ENCODE peak calls at places on chromosome 7, in six cellular contexts. Y is mesendoderm, T is Karpas-422, X is IMR-90, M is H1, A is fibroblast of lung. K is an unnamed sample.

GRCh38 chr7:118755067-118755625 is 530.6 kb downstream of the ANKRD7 start:
- DNase-seq in A (no peak), Y (no peak), M (no peak), X (no peak), T (no peak), K (peak)

GRCh38 chr7:6252310-6252709 is 20.1 kb downstream of the CYTH3 start:
- DNase-seq in A (no peak), M (no peak), Y (no peak), X (peak), T (no peak), K (no peak)

GRCh38 chr7:73904219-73905136 is 43.5 kb downstream of the TMEM270 start:
- DNase-seq in X (no peak), M (no peak), Y (no peak), A (peak), T (no peak), K (no peak)

GRCh38 chr7:36010656-36011587 is 142.1 kb upstream of the EEPD1 start:
- DNase-seq in A (no peak), T (no peak), X (no peak), M (no peak), Y (no peak), K (no peak)

GRCh38 chr7:53245721-53246120 is 210.3 kb downstream of the POM121L12 start:
- DNase-seq in T (no peak), A (no peak), Y (no peak), X (no peak), M (no peak), K (no peak)

GRCh38 chr7:47415289-47416212 is 166.4 kb downstream of the TNS3 start:
- DNase-seq in X (no peak), A (no peak), M (no peak), T (no peak), Y (no peak), K (no peak)

GRCh38 chr7:93115796-93116195 is 2.0 kb downstream of the SAMD9 start:
- DNase-seq in A (peak), X (peak), M (no peak), Y (no peak), T (no peak), K (peak)

GRCh38 chr7:157274991-157275427 is 61.8 kb upstream of the DNAJB6 start:
- DNase-seq in X (peak), T (no peak), A (no peak), Y (no peak), M (no peak), K (no peak)

GRCh38 chr7:80815733-80816132 is 103.1 kb downstream of the SEMA3C start:
- DNase-seq in X (peak), T (no peak), A (peak), M (no peak), Y (no peak), K (no peak)

DNA sequence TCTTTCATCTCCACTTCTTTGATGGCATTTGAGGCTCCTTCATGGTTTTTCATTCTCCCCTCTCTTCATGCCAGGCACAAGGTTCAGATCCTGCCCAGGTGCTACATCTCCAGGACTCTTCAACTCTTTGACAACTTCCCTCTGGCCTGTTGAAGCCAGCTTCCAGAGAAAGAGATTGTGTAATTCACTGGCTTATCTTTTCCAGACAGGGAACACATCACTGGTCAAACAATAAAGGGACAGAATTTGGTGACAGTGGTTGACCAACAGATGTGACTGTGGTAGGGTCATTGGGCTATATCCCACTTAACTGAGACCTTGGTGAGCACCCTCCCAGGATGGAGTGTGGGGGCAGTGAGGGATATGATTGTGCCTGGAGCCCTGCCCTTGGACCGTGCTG is 111.4 kb upstream of the AGK start:
- DNase-seq in A (no peak), T (no peak), M (no peak), X (no peak), Y (no peak), K (no peak)
- H3K4me3 ChIP-seq in A (no peak), T (no peak), M (no peak), X (no peak), Y (no peak), K (no peak)

GRCh38 chr7:4885317-4885807 is 1.8 kb upstream of the RADIL start:
- DNase-seq in T (no peak), M (no peak), X (no peak), Y (no peak), A (no peak), K (no peak)

GRCh38 chr7:4882169-4882741 is 1.3 kb downstream of the RADIL start:
- DNase-seq in M (peak), Y (peak), T (no peak), A (peak), X (peak), K (no peak)

GRCh38 chr7:4880218-4880617 is 3.3 kb downstream of the RADIL start:
- DNase-seq in Y (no peak), X (no peak), T (no peak), M (no peak), A (no peak), K (no peak)

GRCh38 chr7:4883352-4884144 is at the start of gene RADIL:
- DNase-seq in A (peak), Y (peak), M (peak), T (no peak), X (peak), K (peak)

DNA sequence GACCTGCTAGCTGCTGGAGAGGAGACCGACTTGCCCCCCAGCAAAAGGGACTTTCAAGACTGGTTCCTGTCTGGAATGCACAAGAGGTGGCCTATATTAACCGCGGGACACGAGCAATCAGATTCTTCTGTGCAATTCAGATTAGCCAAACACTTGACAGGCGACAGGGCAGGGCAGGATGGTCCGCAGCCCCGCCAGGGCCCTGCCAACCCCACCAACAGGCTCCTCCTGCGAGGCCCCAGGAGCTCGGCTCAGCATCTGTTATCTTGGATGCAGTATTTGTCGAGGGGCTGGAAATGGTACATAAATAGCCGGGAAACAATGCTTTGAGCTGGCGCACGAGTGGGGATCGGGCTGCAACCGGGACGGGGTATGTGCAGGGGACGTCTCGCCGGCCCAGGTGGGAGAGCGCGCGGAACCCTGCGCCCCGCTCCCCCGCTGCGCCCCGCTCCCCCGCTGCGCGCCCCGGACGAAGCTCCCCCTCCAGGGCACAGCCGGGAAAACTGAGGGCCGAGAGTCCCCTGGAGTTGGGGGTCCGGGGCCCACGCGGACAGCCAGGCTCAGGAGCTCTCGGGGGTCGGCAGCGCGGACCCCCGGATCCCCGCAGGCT is 669 bp downstream of the RADIL start:
- DNase-seq in T (no peak), M (peak), A (no peak), Y (peak), X (no peak), K (no peak)
- H3K27ac ChIP-seq in T (no peak), M (no peak), A (peak), Y (no peak), X (no peak), K (no peak)

GRCh38 chr7:71886066-71886465 is 526.1 kb downstream of the CALN1 start:
- DNase-seq in X (no peak), A (no peak), Y (no peak), M (no peak), T (no peak), K (no peak)
- H3K4me2 ChIP-seq in X (no peak), A (no peak), Y (no peak), M (no peak), T (no peak), K (no peak)

DNA sequence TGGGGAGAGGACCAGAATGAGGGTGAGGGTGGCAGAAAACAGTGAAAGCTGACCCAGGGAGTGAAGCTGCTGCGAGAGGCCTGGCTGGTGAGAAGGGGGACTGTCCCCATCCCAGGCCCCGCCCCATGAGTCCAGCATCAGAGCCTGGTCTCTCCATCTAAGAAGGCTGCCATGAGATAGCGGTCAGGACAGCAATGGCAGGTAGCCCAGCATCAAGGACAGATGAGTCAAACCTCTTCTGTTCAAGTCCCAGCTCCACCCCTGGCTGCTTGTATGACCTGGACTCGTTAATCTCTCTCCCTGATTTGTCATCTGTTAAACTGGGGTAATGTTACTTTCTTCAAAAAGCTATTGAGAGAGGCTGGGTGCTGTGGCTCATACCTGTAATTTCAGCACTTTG is 22.2 kb downstream of the GPNMB start:
- DNase-seq in M (no peak), X (peak), T (no peak), A (no peak), Y (no peak), K (no peak)
- H3K4me3 ChIP-seq in M (no peak), X (no peak), T (no peak), A (no peak), Y (no peak), K (no peak)

GRCh38 chr7:116273918-116274301 is 63.6 kb downstream of the TES start:
- DNase-seq in T (no peak), Y (peak), M (no peak), A (no peak), X (no peak), K (no peak)

GRCh38 chr7:116271161-116271979 is 61.0 kb downstream of the TES start:
- DNase-seq in X (peak), M (no peak), Y (no peak), T (no peak), A (peak), K (no peak)

GRCh38 chr7:116273283-116273917 is 63.1 kb downstream of the TES start:
- DNase-seq in A (no peak), Y (no peak), X (no peak), M (no peak), T (no peak), K (no peak)

GRCh38 chr7:116269466-116269865 is 59.1 kb downstream of the TES start:
- DNase-seq in M (no peak), T (no peak), Y (no peak), A (peak), X (peak), K (no peak)

GRCh38 chr7:116271980-116272886 is 61.9 kb downstream of the TES start:
- DNase-seq in A (peak), X (peak), T (no peak), M (no peak), Y (peak), K (peak)
- H3K27ac ChIP-seq in A (peak), X (peak), T (no peak), M (no peak), Y (no peak), K (peak)

GRCh38 chr7:155847821-155848435 is 35.7 kb upstream of the SHH start:
- DNase-seq in X (no peak), Y (no peak), A (no peak), T (no peak), M (no peak), K (no peak)
- H3K4me2 ChIP-seq in X (no peak), Y (no peak), A (no peak), T (no peak), M (no peak), K (no peak)

DNA sequence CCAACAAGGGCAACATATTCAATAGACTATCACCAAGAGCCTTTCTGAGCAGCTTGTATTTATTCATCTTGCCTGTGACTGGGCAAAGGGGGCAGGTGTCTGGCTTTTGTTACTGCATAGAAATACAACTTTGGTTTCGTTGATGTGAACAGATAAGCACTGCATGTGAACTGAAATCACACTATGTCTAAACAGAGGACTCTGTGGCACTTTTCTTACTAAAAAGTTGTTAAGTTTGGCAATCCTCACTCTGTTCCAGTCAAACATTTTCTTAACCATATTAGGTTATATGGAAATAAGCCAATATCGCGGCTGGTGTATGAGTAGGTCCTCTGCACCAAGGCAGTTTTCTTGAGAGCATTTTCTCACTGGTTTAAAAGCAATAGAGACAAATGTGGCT is 48.5 kb downstream of the CALD1 start:
- DNase-seq in A (peak), T (no peak), Y (no peak), X (peak), M (no peak), K (no peak)
- H3K4me3 ChIP-seq in A (no peak), T (no peak), Y (no peak), X (no peak), M (no peak), K (no peak)